ENCODE peak calls at places on chromosomes 1 and 21, in ten cellular contexts. U is neural crest cell; E is Caco-2; Y is HFFc6; S is cardiac muscle cell; A is psoas muscle; D is left lung; O is OCI-LY7; N is CD8-positive, alpha-beta T cell; I is A549. L is an unnamed sample.

GRCh38 chr1:50976111-50976889 is 6.3 kb downstream of the CDKN2C start:
- DNase-seq in U (no peak), A (no peak), I (no peak), S (no peak), Y (no peak), O (peak), E (no peak), D (no peak), N (no peak), L (no peak)

GRCh38 chr1:87208116-87208515 is 120.6 kb upstream of the LMO4 start:
- DNase-seq in O (no peak), U (no peak), S (no peak), E (no peak), I (no peak), D (no peak), N (no peak), Y (no peak), A (no peak), L (no peak)

GRCh38 chr21:28607545-28607944 is 385.1 kb downstream of the LTN1 start:
- DNase-seq in O (no peak), E (no peak), N (no peak), Y (no peak), D (no peak), A (no peak), S (no peak), I (no peak), U (no peak), L (no peak)

GRCh38 chr21:16908087-16908486 is 604.8 kb upstream of the CXADR start:
- DNase-seq in S (no peak), E (no peak), D (no peak), A (no peak), N (no peak), U (no peak), Y (peak), O (no peak), I (no peak), L (no peak)

GRCh38 chr1:169368406-169368769 is 393 bp downstream of the BLZF1 start:
- DNase-seq in D (no peak), E (no peak), N (no peak), Y (peak), I (no peak), A (no peak), O (peak), U (peak), S (no peak), L (peak)

GRCh38 chr1:197526736-197527371 is 248.4 kb downstream of the DENND1B start:
- DNase-seq in Y (peak), D (no peak), U (no peak), E (no peak), O (peak), N (no peak), S (peak), A (no peak), I (peak), L (peak)

GRCh38 chr1:8364528-8365442 is 46.9 kb downstream of the SLC45A1 start:
- DNase-seq in S (no peak), N (no peak), A (peak), I (no peak), E (no peak), D (no peak), U (no peak), O (no peak), Y (no peak), L (no peak)

GRCh38 chr1:232574867-232575523 is 54.9 kb downstream of the SIPA1L2 start:
- DNase-seq in N (no peak), Y (no peak), O (no peak), S (no peak), I (no peak), A (no peak), U (no peak), E (no peak), D (no peak), L (no peak)

GRCh38 chr1:52549267-52549666 is 3.6 kb downstream of the TUT4 start:
- DNase-seq in O (no peak), E (no peak), I (no peak), Y (no peak), S (no peak), U (no peak), N (no peak), A (no peak), D (no peak), L (no peak)

GRCh38 chr21:37509802-37510393 is 143.3 kb downstream of the DYRK1A start:
- DNase-seq in N (no peak), O (no peak), U (no peak), Y (peak), E (no peak), I (no peak), A (no peak), S (peak), D (no peak), L (no peak)

GRCh38 chr1:36771222-36771621 is 263.1 kb downstream of the GRIK3 start:
- DNase-seq in A (no peak), O (no peak), D (no peak), E (no peak), S (no peak), N (no peak), U (no peak), I (no peak), Y (no peak), L (no peak)

GRCh38 chr1:242189591-242189990 is 190.7 kb upstream of the MAP1LC3C start:
- DNase-seq in A (no peak), O (no peak), E (no peak), U (no peak), D (no peak), S (no peak), I (peak), Y (no peak), N (no peak), L (no peak)
- TF ChIP-seq CTCF in A (no peak), O (no peak), E (no peak), U (no peak), D (no peak), S (no peak), I (peak), Y (no peak), N (no peak), L (no peak)

DNA sequence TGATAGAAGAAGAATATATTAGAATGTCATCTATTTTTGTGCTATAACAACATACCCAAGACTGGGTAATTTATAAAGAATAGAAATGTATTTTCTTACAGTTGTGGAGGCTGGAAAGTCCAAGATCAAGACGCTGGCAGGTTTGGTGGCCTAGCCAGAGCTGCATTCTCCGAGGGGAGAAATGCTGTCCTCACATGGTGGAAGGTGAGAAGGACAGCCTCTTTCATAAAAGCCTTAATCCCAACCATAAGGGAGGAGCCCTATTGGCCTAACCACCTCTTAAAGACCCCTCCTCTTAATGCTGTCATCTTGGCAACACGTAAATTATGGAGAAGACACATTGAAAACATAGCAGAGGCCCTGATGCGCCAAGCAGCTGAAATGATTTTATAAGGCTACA is 60.1 kb upstream of the KAZN start:
- DNase-seq in U (no peak), E (no peak), A (no peak), O (no peak), N (no peak), I (no peak), S (no peak), D (no peak), Y (no peak), L (no peak)
- TF ChIP-seq CTCF in U (peak), E (no peak), A (no peak), O (peak), N (no peak), I (no peak), S (peak), D (no peak), Y (no peak), L (no peak)

GRCh38 chr1:112509660-112510178 is 954 bp downstream of the WNT2B start:
- DNase-seq in O (no peak), A (no peak), U (no peak), S (no peak), I (no peak), E (no peak), D (no peak), N (no peak), Y (no peak), L (no peak)

GRCh38 chr1:112507336-112507735 is 1.4 kb upstream of the WNT2B start:
- DNase-seq in N (no peak), O (no peak), Y (no peak), S (no peak), A (no peak), E (no peak), D (no peak), U (no peak), I (no peak), L (no peak)

GRCh38 chr1:112509005-112509659 is 367 bp downstream of the WNT2B start:
- DNase-seq in Y (no peak), N (no peak), O (no peak), S (no peak), A (no peak), E (no peak), D (peak), I (no peak), U (no peak), L (no peak)

GRCh38 chr1:112507896-112508241 is 896 bp upstream of the WNT2B start:
- DNase-seq in E (no peak), I (peak), U (no peak), S (no peak), D (peak), A (no peak), N (no peak), O (peak), Y (no peak), L (no peak)

DNA sequence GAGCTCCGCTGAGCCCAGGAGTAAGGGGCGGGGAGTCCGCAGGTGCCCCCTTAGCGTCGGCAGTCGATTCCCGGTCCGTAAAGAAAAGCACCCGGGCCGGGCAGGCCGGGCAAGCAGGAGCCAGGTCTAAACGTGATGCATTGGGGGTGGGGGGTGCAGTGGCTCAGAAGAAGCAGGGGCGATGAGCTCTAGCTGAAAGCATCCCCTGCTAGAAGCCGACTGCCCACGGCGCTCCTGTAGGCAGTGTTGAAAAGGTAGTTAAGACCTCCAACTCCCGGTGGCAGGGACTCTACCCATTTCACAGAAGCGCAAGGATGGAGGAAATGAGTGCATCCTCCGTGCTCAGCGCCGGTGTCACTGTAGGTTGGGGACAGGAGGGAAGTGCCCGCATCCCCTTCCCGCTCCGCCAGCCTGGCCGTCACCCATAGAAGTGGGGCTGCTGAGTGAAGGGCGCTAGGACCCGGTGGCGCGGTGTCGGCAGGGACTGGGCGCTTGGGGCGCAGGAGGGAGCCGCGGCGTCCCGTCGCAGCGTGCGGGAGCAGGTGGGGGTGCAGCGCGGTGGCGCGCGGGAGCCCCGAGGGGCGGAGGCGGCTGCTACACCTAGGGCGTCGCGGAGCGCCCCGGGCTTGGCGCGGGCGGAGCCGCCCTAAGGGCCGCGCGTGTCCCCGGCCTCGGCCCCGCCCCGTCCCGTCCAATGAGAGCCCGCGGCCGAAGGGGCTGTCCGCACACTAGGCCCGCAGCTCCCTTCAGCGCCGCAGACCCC is at the start of gene WNT2B:
- DNase-seq in S (no peak), E (peak), U (peak), D (peak), O (peak), I (peak), Y (no peak), N (peak), A (no peak), L (peak)
- TF ChIP-seq CTCF in S (no peak), E (no peak), U (no peak), D (no peak), O (no peak), I (no peak), Y (no peak), N (no peak), A (no peak), L (no peak)

GRCh38 chr1:187549540-187549939 is 720.8 kb downstream of the PLA2G4A start:
- DNase-seq in U (no peak), I (no peak), Y (no peak), D (no peak), O (no peak), A (no peak), N (no peak), S (no peak), E (no peak), L (no peak)

GRCh38 chr1:187551061-187551460 is 722.3 kb downstream of the PLA2G4A start:
- DNase-seq in N (no peak), E (peak), U (no peak), Y (no peak), S (no peak), A (peak), O (no peak), D (peak), I (no peak), L (no peak)
- TF ChIP-seq CTCF in N (no peak), E (no peak), U (no peak), Y (no peak), S (no peak), A (no peak), O (peak), D (no peak), I (no peak), L (no peak)

L was measured in RWPE1.